ENCODE peak calls at places on chromosomes 12 and 14, in seven cellular contexts. C is glutamatergic neuron; M is prostate gland; N is activated CD8-positive, alpha-beta T cell treated with anti-CD3 and anti-CD28 coated beads for 36 hours; A is CD8-positive, alpha-beta T cell; Z is HL-60; J is MCF 10A. H is an unnamed sample.

GRCh38 chr14:65650843-65651242 is 238.3 kb downstream of the FUT8 start:
- DNase-seq in Z (no peak), A (no peak), N (no peak), M (no peak), J (no peak), C (peak), H (no peak)

GRCh38 chr12:578743-579449 is 84.3 kb downstream of the NINJ2 start:
- DNase-seq in M (no peak), A (no peak), N (no peak), C (no peak), J (no peak), Z (no peak), H (no peak)

GRCh38 chr14:96011609-96012008 is 27.6 kb upstream of the C14orf132 start:
- DNase-seq in N (no peak), C (no peak), M (no peak), Z (no peak), A (no peak), J (no peak), H (no peak)

GRCh38 chr14:83520837-83521236 is 1987.2 kb upstream of the SEL1L start:
- DNase-seq in A (no peak), N (no peak), C (no peak), Z (no peak), J (no peak), M (no peak), H (no peak)

GRCh38 chr12:65824314-65824563 is at the start of gene HMGA2:
- DNase-seq in N (peak), M (no peak), C (no peak), Z (no peak), J (no peak), A (no peak), H (peak)

GRCh38 chr12:124663206-124663605 is 95.8 kb upstream of the NCOR2 start:
- DNase-seq in J (no peak), A (no peak), M (no peak), N (no peak), C (no peak), Z (no peak), H (no peak)

GRCh38 chr14:52767058-52767833 is 24.2 kb downstream of the GNPNAT1 start:
- DNase-seq in A (no peak), C (no peak), Z (no peak), N (no peak), J (no peak), M (no peak), H (no peak)

GRCh38 chr12:106090586-106091411 is 48.0 kb downstream of the NUAK1 start:
- DNase-seq in N (no peak), M (no peak), Z (no peak), J (peak), C (no peak), A (no peak), H (no peak)

GRCh38 chr14:93430319-93430801 is 379 bp upstream of the UNC79 start:
- DNase-seq in Z (no peak), C (peak), A (no peak), M (no peak), N (no peak), J (no peak), H (peak)

GRCh38 chr14:39372656-39373055 is 59.6 kb downstream of the FBXO33 start:
- DNase-seq in J (peak), N (no peak), C (no peak), Z (no peak), A (no peak), M (no peak), H (no peak)

GRCh38 chr12:53061404-53062010 is 11.6 kb downstream of the TNS2 start:
- DNase-seq in C (no peak), A (no peak), N (no peak), Z (no peak), M (peak), J (peak), H (no peak)

GRCh38 chr12:52580496-52580895 is 6.9 kb upstream of the KRT74 start:
- DNase-seq in Z (no peak), A (no peak), C (no peak), J (no peak), M (no peak), N (no peak), H (no peak)

GRCh38 chr12:47547077-47547476 is 158.8 kb downstream of the RPAP3 start:
- DNase-seq in J (peak), C (no peak), A (no peak), Z (no peak), M (no peak), N (no peak), H (no peak)

GRCh38 chr12:52818376-52818775 is 4.5 kb upstream of the KRT4 start:
- DNase-seq in N (no peak), J (no peak), Z (no peak), M (no peak), A (no peak), C (no peak), H (no peak)

GRCh38 chr14:88829188-88829587 is 4.7 kb downstream of the TTC8 start:
- DNase-seq in Z (no peak), M (no peak), A (no peak), N (no peak), C (no peak), J (no peak), H (no peak)

GRCh38 chr12:19230299-19230866 is 100.8 kb downstream of the PLEKHA5 start:
- DNase-seq in Z (no peak), A (no peak), M (no peak), C (no peak), J (no peak), N (no peak), H (no peak)

GRCh38 chr12:107318554-107318803 is 225.1 kb upstream of the CRY1 start:
- DNase-seq in J (no peak), C (no peak), Z (no peak), N (no peak), A (no peak), M (no peak), H (no peak)

GRCh38 chr14:59679872-59680271 is 103.3 kb upstream of the CCDC175 start:
- DNase-seq in M (no peak), A (no peak), Z (no peak), J (peak), C (no peak), N (no peak), H (no peak)

GRCh38 chr14:72736791-72737559 is 156.9 kb downstream of the DPF3 start:
- DNase-seq in M (no peak), A (no peak), N (no peak), Z (no peak), J (no peak), C (no peak), H (no peak)

GRCh38 chr12:56130876-56131275 is 2.8 kb downstream of the ESYT1 start:
- DNase-seq in C (no peak), Z (no peak), M (no peak), N (no peak), J (no peak), A (no peak), H (no peak)

GRCh38 chr12:101490286-101490920 is 15.3 kb downstream of the SPIC start:
- DNase-seq in C (no peak), Z (no peak), A (no peak), N (peak), M (peak), J (peak), H (peak)

GRCh38 chr14:54261283-54261682 is 135.5 kb upstream of the CDKN3 start:
- DNase-seq in Z (no peak), A (no peak), J (no peak), M (no peak), C (no peak), N (no peak), H (no peak)

GRCh38 chr12:110794623-110795280 is 52.0 kb upstream of the CCDC63 start:
- DNase-seq in Z (no peak), C (no peak), M (no peak), J (no peak), A (no peak), N (no peak), H (no peak)

GRCh38 chr12:68352067-68352466 is 19.9 kb upstream of the MDM1 start:
- DNase-seq in N (no peak), Z (no peak), J (no peak), M (no peak), C (no peak), A (no peak), H (no peak)

GRCh38 chr12:2297658-2298057 is 244.9 kb downstream of the CACNA1C start:
- DNase-seq in M (no peak), J (no peak), C (no peak), Z (no peak), N (no peak), A (no peak), H (no peak)

GRCh38 chr12:62722971-62723680 is 211.8 kb downstream of the PPM1H start:
- DNase-seq in M (no peak), C (no peak), J (peak), Z (no peak), N (no peak), A (no peak), H (no peak)

GRCh38 chr12:59871779-59872178 is 275.9 kb downstream of the SLC16A7 start:
- DNase-seq in M (no peak), J (no peak), C (no peak), Z (no peak), N (no peak), A (no peak), H (no peak)

GRCh38 chr14:32980178-32980886 is 41.7 kb downstream of the NPAS3 start:
- DNase-seq in Z (no peak), N (no peak), C (no peak), A (no peak), M (no peak), J (no peak), H (no peak)

GRCh38 chr14:77219591-77219990 is 38.0 kb downstream of the TMEM63C start:
- DNase-seq in Z (no peak), A (no peak), J (no peak), C (no peak), N (no peak), M (no peak), H (no peak)

GRCh38 chr12:71208053-71208685 is 50.4 kb upstream of the TSPAN8 start:
- DNase-seq in M (no peak), N (no peak), C (no peak), A (no peak), Z (no peak), J (peak), H (no peak)

GRCh38 chr14:50830044-50830931 is 674 bp downstream of the NIN start:
- DNase-seq in M (peak), C (peak), N (peak), Z (no peak), J (peak), A (peak), H (peak)

GRCh38 chr12:9973951-9974350 is 2.7 kb downstream of the CLEC12A start:
- DNase-seq in Z (no peak), M (no peak), A (no peak), J (no peak), C (no peak), N (no peak), H (no peak)

GRCh38 chr14:89425931-89426330 is 8.9 kb upstream of the FOXN3 start:
- DNase-seq in M (no peak), N (peak), Z (no peak), J (peak), C (no peak), A (no peak), H (no peak)

GRCh38 chr12:124109760-124110159 is 136.7 kb downstream of the ZNF664 start:
- DNase-seq in A (no peak), C (peak), N (peak), Z (no peak), M (no peak), J (peak), H (no peak)

GRCh38 chr12:2749580-2749979 is 45.2 kb upstream of the FKBP4 start:
- DNase-seq in N (no peak), A (no peak), Z (no peak), M (no peak), J (no peak), C (no peak), H (no peak)

GRCh38 chr14:94887591-94887990 is 117.7 kb upstream of the GSC start:
- DNase-seq in J (no peak), C (no peak), M (no peak), A (no peak), Z (no peak), N (no peak), H (no peak)

DNA sequence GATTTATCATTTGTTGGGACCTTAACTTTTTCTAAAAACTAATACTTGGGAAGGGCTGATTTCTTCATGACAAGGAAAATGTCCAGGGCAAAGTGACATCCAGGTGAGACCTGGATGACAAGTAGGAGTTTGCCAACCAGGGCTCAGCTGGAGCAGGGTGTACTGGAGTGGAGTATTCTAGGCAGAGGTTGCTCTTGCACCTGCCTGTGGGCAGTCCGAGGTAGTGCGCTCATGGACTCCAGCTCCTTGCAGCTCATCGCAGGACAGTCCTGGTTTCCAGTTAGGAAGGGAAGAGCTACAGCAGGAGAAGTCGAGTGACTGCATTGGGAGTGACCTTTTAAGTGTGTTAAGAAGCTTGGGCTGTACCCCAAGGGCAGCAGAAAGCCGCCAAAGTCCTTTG is 175.9 kb downstream of the PELI2 start:
- DNase-seq in M (no peak), N (no peak), A (no peak), Z (no peak), J (peak), C (no peak), H (no peak)
- TF ChIP-seq CTCF in M (no peak), N (no peak), A (no peak), Z (peak), J (no peak), C (no peak), H (peak)

DNA sequence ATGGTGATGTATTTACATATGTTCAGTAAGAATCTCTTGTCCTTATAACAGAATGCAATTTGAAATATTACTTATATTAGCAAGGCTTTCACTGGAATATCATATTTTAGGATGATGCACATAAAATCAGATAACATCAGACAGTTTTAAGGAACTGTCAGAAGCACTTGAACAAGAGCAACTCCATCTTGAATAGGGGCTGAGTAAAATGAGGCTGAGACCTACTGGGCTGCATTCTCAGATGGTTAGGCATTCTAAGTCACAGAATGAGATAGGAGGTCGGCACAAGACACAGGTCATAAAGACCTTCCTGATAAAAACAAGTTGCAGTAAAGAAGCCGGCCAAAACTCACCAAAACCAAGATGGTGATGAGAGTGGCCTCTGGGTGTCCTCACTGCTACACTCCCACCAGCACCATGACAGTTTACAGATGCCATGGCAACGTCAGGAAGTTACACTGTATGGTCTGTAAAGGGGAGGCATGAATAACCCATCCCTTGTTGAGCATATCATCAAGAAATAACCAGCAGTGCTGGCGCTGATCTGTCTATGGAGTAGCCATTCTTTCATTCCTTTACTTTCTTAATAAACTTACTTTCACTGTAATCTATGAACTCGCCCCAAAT is 27.6 kb upstream of the ETV6 start:
- DNase-seq in A (peak), C (no peak), J (peak), N (peak), Z (no peak), M (no peak), H (no peak)
- TF ChIP-seq CTCF in A (no peak), C (no peak), J (no peak), N (no peak), Z (no peak), M (no peak), H (no peak)

GRCh38 chr12:112013601-112014402 is 576 bp downstream of the ERP29 start:
- DNase-seq in N (peak), C (peak), J (peak), A (peak), M (peak), Z (peak), H (peak)
- TF ChIP-seq CTCF in N (peak), C (peak), J (peak), A (peak), M (no peak), Z (no peak), H (peak)

GRCh38 chr12:128583453-128583852 is 240.3 kb downstream of the SLC15A4 start:
- DNase-seq in M (no peak), C (no peak), Z (no peak), A (no peak), N (no peak), J (no peak), H (no peak)
- TF ChIP-seq CTCF in M (no peak), C (peak), Z (no peak), A (no peak), N (no peak), J (no peak), H (peak)

GRCh38 chr12:5584776-5585560 is 153.1 kb downstream of the NTF3 start:
- DNase-seq in A (no peak), Z (no peak), N (no peak), M (no peak), J (no peak), C (no peak), H (no peak)

GRCh38 chr12:5586201-5586600 is 154.3 kb downstream of the NTF3 start:
- DNase-seq in N (no peak), A (no peak), Z (no peak), C (no peak), M (no peak), J (no peak), H (no peak)

GRCh38 chr12:5580911-5581488 is 149.1 kb downstream of the NTF3 start:
- DNase-seq in J (no peak), C (no peak), N (no peak), A (no peak), Z (no peak), M (no peak), H (no peak)

GRCh38 chr12:5581616-5582367 is 149.9 kb downstream of the NTF3 start:
- DNase-seq in C (no peak), J (no peak), A (no peak), M (no peak), N (no peak), Z (no peak), H (no peak)

DNA sequence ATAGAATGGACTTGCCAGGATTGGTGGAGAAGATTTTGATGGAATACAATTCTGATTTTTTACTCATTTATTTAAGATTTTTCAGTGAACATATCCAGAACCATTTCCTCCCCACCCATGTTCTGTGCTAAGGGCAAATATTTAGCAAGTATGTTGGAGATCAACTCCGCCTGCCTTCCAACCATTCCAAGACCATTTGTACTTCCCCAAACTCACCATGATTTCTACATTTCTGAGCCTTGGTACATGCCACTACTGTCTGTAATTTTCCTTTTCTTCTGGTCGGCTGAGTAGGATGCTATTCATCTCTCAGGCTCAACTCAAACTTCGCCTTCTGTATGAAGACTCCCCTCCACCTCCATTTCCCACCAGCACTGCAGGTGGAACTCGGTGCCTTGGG is 150.6 kb downstream of the NTF3 start:
- DNase-seq in N (no peak), C (no peak), J (no peak), Z (no peak), M (no peak), A (no peak), H (no peak)
- TF ChIP-seq CTCF in N (no peak), C (no peak), J (no peak), Z (no peak), M (no peak), A (no peak), H (no peak)

GRCh38 chr14:64292197-64292596 is 2.0 kb downstream of the ESR2 start:
- DNase-seq in Z (no peak), C (no peak), J (no peak), A (no peak), M (no peak), N (peak), H (no peak)

GRCh38 chr14:64296561-64296960 is 2.4 kb upstream of the ESR2 start:
- DNase-seq in C (no peak), M (no peak), Z (no peak), J (peak), A (no peak), N (no peak), H (no peak)

GRCh38 chr14:64294672-64295413 is 672 bp upstream of the ESR2 start:
- DNase-seq in C (peak), M (peak), J (peak), N (peak), A (peak), Z (peak), H (peak)

GRCh38 chr14:64289571-64289970 is 4.6 kb downstream of the ESR2 start:
- DNase-seq in M (no peak), N (no peak), A (no peak), C (no peak), J (no peak), Z (no peak), H (no peak)

DNA sequence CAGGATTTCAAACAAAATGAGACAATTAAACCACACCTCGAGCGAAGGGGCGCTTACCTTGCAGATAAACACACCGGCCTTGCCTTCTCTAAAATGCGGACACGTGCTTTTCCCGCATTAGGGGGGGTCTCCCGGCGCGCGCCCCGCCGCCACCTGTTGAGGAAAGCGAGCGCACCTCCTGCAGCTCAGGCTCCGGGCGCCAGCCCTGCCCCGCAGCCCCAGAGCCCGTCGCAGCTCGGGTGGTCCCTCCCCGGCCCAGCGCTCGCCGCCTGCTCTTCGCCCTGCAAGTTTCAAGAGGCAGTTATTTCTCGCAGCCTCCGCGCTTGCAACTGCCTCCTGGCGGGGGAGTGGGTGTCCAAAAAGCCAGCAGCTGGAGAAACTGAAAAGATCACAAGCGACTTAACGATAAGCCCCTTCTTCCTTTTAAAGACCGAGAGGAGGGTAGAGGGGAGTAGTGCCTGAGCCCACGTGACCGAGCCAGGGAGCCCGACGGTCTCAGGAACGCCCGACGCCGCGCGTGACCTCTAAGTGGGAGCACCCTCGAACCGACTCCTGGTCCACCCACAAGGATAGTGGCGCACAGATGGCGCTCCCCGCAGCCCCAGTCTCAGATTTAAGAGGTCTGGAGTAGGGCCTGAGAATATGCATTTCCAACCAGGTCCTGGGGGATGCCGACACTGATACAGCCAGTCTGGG is at the start of gene ESR2:
- DNase-seq in A (peak), Z (no peak), M (no peak), C (peak), N (peak), J (no peak), H (peak)
- TF ChIP-seq CTCF in A (no peak), Z (no peak), M (no peak), C (no peak), N (no peak), J (no peak), H (peak)